ENCODE peak calls at places on chromosome 12, in four cellular contexts. R, W, Y and D are unnamed samples.

GRCh38 chr12:85866929-85867776 is 6.9 kb upstream of the NTS start:
- DNase-seq in W (peak; percentile 48), Y (peak; percentile 77), R (peak; percentile 77), D (peak; percentile 83)

GRCh38 chr12:119151445-119151844 is 27.3 kb upstream of the HSPB8 start:
- DNase-seq in Y (no peak), R (no peak), W (no peak), D (peak; percentile 3)

GRCh38 chr12:44551631-44552030 is 324.5 kb downstream of the NELL2 start:
- DNase-seq in W (no peak), R (no peak), Y (no peak), D (no peak)

GRCh38 chr12:54301428-54302045 is 722 bp upstream of the NFE2 start:
- DNase-seq in W (no peak), Y (no peak), R (no peak), D (no peak)

GRCh38 chr12:98022961-98023360 is 492.4 kb upstream of the TMPO start:
- DNase-seq in W (no peak), R (no peak), Y (no peak), D (no peak)

GRCh38 chr12:31035226-31035625 is 38.4 kb upstream of the DDX11 start:
- DNase-seq in W (no peak), Y (peak; percentile 26), R (no peak), D (no peak)

GRCh38 chr12:121537814-121538698 is 42.8 kb downstream of the KDM2B start:
- DNase-seq in Y (peak; percentile 49), R (no peak), W (no peak), D (no peak)

GRCh38 chr12:91818236-91819131 is 327.2 kb downstream of the BTG1 start:
- DNase-seq in W (no peak), Y (peak; percentile 53), R (peak; percentile 44), D (no peak)

GRCh38 chr12:8226355-8226754 is 1.1 kb downstream of the FAM90A1 start:
- DNase-seq in W (no peak), Y (no peak), R (no peak), D (no peak)

GRCh38 chr12:112107306-112107705 is 1.3 kb downstream of the NAA25 start:
- DNase-seq in Y (peak; percentile 36), W (no peak), R (no peak), D (no peak)

GRCh38 chr12:15535287-15535895 is 213.1 kb downstream of the PTPRO start:
- DNase-seq in Y (peak; percentile 31), W (no peak), R (no peak), D (no peak)

GRCh38 chr12:70609739-70610491 is 27.3 kb downstream of the PTPRB start:
- DNase-seq in R (no peak), Y (peak; percentile 50), W (peak; percentile 17), D (peak; percentile 36)

GRCh38 chr12:94100254-94100653 is 48.1 kb upstream of the PLXNC1 start:
- DNase-seq in W (no peak), R (peak; percentile 63), Y (no peak), D (no peak)

GRCh38 chr12:56928262-56928661 is 5.9 kb downstream of the SDR9C7 start:
- DNase-seq in W (no peak), Y (no peak), R (no peak), D (no peak)

GRCh38 chr12:8689606-8690175 is 8.1 kb upstream of the RIMKLB start:
- DNase-seq in R (no peak), W (no peak), Y (no peak), D (no peak)

GRCh38 chr12:127533353-127533752 is 733.6 kb upstream of the TMEM132C start:
- DNase-seq in R (no peak), Y (no peak), W (no peak), D (no peak)

GRCh38 chr12:116717466-116718457 is 20.1 kb downstream of the SPRING1 start:
- DNase-seq in R (peak; percentile 77), Y (peak; percentile 73), W (peak; percentile 50), D (peak; percentile 72)

GRCh38 chr12:7935773-7936581 is at the start of gene SLC2A3:
- DNase-seq in R (peak; percentile 96), Y (peak; percentile 94), W (peak; percentile 51), D (peak; percentile 94)

GRCh38 chr12:81261508-81262207 is 183.8 kb downstream of the ACSS3 start:
- DNase-seq in R (no peak), W (no peak), Y (no peak), D (no peak)

GRCh38 chr12:13219320-13219719 is 22.8 kb downstream of the EMP1 start:
- DNase-seq in Y (peak; percentile 31), R (no peak), W (no peak), D (no peak)

GRCh38 chr12:1660304-1661187 is 30.3 kb upstream of the ADIPOR2 start:
- DNase-seq in W (peak; percentile 83), Y (peak; percentile 48), R (no peak), D (peak; percentile 48)

GRCh38 chr12:125070661-125071390 is 5.6 kb downstream of the AACS start:
- DNase-seq in Y (no peak), R (no peak), W (no peak), D (no peak)

GRCh38 chr12:125069616-125070015 is 4.4 kb downstream of the AACS start:
- DNase-seq in Y (no peak), R (no peak), W (no peak), D (no peak)

GRCh38 chr12:125072496-125072895 is 7.3 kb downstream of the AACS start:
- DNase-seq in Y (no peak), W (no peak), R (no peak), D (no peak)

GRCh38 chr12:125070117-125070516 is 4.9 kb downstream of the AACS start:
- DNase-seq in W (no peak), R (no peak), Y (peak; percentile 20), D (no peak)

DNA sequence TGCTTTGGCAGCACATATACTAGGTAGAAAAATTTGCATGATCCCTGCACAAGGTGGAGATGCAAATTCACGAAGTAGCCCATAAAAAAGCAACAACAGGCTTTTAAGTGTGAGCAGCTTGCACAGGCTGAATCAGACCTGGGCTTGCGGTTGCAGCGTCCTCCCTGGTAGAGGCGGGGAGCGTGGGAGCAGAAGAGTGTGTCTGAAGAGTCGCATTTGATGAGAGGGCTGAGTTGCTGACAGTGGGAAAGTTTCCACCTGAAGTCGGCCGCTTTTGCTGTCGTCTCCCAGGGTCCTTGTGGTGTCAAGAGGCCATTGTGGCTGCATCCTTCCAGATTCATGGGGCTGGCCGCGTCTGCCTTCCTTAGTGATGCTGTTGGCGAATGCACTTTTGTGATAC is 6.2 kb downstream of the AACS start:
- DNase-seq in W (no peak), R (no peak), Y (no peak), D (no peak)
- H3K4me3 ChIP-seq in W (no peak overlapping the region), R (no peak overlapping the region), Y (no peak overlapping the region), D (no peak overlapping the region)

DNA sequence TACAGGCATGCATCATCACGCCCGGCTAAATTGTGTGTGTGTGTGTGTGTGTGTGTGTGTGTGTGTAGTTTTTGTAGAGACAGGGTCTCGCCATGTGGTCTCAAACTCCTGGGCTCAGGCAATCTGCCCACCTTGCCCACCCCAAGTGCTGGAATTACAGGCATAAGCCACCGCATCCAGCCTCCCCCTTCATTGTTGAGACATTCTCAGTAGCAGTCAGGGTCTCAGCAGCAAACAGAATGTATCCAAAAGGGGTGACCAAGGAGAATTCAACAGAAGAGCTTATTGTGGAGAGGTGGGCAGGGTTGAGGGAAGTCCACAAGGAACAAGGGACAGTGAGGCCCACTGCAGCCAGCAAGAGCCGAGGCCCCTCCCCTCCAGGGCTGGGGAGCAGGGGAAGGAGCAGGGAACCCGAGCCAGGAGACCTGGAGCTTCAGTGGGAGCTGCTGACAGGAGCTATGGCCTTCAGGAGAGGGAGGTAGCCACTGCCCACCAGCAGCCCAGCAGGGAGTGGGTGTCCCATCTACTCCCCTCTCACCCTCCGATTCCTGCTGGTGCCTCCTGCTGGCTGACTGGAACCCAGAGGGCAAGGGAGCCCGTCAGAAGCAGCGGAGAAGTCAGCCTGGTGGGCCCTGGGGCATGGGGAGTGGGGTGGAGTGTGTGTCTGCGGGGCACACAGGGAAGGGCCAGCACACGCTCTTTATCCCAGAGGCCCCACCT is 37.1 kb upstream of the PLEKHG6 start:
- DNase-seq in W (peak; percentile 39), Y (no peak), R (no peak), D (no peak)
- TF ChIP-seq CTCF in W (no peak), Y (no peak), R (no peak), D (no peak)

GRCh38 chr12:64090047-64090446 is 132.0 kb downstream of the KICS2 start:
- DNase-seq in W (no peak), R (no peak), Y (no peak), D (no peak)

GRCh38 chr12:64091186-64091585 is 130.9 kb downstream of the KICS2 start:
- DNase-seq in Y (no peak), W (no peak), R (no peak), D (no peak)

GRCh38 chr12:64086946-64087345 is 135.2 kb downstream of the KICS2 start:
- DNase-seq in Y (no peak), W (no peak), R (no peak), D (no peak)

GRCh38 chr12:64085996-64086395 is 136.1 kb downstream of the KICS2 start:
- DNase-seq in Y (peak; percentile 66), W (no peak), R (no peak), D (peak; percentile 29)

GRCh38 chr12:64088431-64089349 is 133.4 kb downstream of the KICS2 start:
- DNase-seq in R (peak; percentile 93), Y (peak; percentile 97), W (peak; percentile 89), D (peak; percentile 98)
- H3K4me3 ChIP-seq in R (no peak overlapping the region), Y (no peak overlapping the region), W (no peak overlapping the region), D (no peak overlapping the region)

DNA sequence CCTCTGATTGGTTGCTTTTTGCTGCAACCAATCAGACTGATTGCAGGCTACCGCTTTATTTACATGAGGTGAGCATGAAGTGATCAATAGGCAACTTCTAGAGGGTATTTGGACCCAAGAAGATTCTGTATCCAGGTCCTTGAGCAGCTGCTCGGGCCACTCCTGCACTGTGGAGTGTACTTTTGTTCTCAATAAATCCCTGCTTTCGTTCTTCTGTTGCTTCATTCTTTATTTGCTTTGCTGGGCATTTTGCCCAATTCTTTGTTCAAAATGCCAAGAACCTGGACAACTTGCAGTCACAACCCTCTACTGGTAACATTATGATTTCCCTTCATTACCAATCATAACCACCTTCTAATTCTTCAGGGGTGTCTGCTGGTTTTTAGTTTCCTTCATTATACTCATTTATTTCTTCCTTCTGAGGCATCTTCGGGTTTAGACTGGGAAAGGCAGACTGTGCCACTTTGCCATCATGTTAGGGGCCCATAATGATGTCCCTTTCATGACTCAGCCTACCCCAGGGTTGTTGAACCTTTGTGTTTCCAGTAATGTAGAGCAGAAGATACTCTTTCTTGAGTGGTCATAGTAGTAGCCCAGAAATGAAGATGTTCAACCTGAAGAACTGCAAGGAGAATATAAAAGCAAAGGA is 43.4 kb upstream of the LIMA1 start:
- DNase-seq in R (peak; percentile 79), W (no peak), Y (peak; percentile 74), D (peak; percentile 80)
- TF ChIP-seq CTCF in R (no peak), W (no peak), Y (no peak), D (no peak)

GRCh38 chr12:24172031-24172772 is 222.7 kb upstream of the SOX5 start:
- DNase-seq in W (no peak), R (no peak), Y (no peak), D (no peak)
- H3K4me3 ChIP-seq in W (no peak overlapping the region), R (no peak overlapping the region), Y (no peak overlapping the region), D (no peak overlapping the region)

DNA sequence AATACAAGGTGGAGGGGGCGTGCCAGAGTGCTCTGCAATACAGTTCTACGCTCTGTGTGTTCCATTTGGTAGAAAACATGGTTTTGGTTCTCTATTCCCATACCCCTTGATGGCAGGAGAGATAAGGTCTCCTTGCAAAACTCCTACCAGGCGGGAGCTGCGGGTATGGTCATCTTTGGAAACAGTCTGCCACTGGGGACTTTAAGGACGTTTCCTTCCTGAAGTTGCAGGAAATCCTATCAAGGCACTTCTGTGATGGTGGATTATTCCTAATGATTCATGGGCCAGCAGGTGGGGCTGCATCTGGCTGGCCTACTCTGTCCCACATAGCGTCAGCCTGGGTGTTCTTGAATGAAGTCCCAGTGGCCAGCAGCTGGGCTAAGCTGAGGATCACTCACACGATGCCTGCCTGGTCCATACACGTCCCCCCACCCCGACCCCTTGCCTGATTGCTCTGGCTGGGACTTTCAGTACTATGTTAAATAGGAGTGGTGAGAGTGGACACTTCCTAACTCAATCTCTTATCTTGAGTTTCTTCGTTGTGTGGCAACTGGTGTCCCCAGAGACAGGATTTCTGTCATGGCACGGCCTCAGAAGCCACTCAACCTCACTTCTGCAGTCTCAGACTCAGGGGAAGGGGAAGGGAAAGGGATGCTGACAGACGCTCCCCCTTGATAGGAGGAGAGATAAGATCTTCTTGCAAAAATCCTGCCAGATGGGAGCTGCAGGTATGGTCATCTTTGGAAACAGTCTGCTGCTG is 61.1 kb upstream of the FKBP4 start:
- DNase-seq in Y (no peak), W (no peak), R (no peak), D (no peak)
- TF ChIP-seq CTCF in Y (no peak), W (no peak), R (no peak), D (no peak)